ENCODE peak calls at places on chromosomes 5 and 9, in five cellular contexts. Y is fibroblast of lung; H is ascending aorta; R is PC-9; Q is CD8-positive, alpha-beta memory T cell. I is an unnamed sample.

GRCh38 chr5:168268949-168269943 is 22.2 kb upstream of the WWC1 start:
- DNase-seq in Y (peak), H (peak), R (peak), Q (peak), I (peak)

GRCh38 chr5:180618830-180619562 is 27.7 kb upstream of the SCGB3A1 start:
- DNase-seq in Y (peak), H (no peak), R (no peak), Q (no peak), I (no peak)

GRCh38 chr9:137255448-137256114 is 454 bp downstream of the NELFB start:
- DNase-seq in Y (peak), H (no peak), R (no peak), Q (no peak), I (no peak)

GRCh38 chr5:169934990-169935389 is 45.3 kb downstream of the INSYN2B start:
- DNase-seq in Y (peak), H (no peak), R (no peak), Q (no peak), I (no peak)

GRCh38 chr9:29245351-29245750 is 1672.1 kb upstream of the C9orf72 start:
- DNase-seq in Y (no peak), H (no peak), R (no peak), Q (no peak), I (no peak)

GRCh38 chr5:35821513-35821912 is 35.2 kb upstream of the IL7R start:
- DNase-seq in Y (no peak), H (no peak), R (no peak), Q (no peak), I (no peak)

GRCh38 chr9:77307166-77307565 is 129.8 kb downstream of the VPS13A start:
- DNase-seq in Y (no peak), H (no peak), R (no peak), Q (no peak), I (no peak)

GRCh38 chr5:124873189-124873588 is 126.8 kb upstream of the ZNF608 start:
- DNase-seq in Y (peak), H (no peak), R (no peak), Q (no peak), I (no peak)

GRCh38 chr5:178590141-178590923 is at the start of gene COL23A1:
- DNase-seq in Y (peak), H (no peak), R (no peak), Q (peak), I (no peak)

DNA sequence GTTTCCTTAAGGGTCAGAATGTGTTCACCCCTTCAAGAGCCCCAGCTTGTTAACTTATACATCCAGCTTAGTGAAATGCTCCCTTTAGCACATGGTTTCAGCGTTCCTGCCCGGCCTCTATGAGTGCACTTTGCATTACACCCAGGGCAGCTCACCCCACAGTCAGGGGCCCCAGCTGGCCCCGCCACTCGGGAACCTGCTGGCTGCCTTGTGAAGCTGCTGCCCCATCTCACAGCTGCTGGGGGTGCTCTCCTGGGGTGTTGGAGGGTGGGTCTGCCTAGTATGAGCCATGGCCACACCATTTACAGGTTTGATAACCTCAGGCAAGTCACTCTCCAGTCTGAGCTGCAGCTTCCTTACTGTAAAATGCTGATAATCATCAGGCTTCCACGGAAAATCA is 32.2 kb downstream of the HRH2 start:
- DNase-seq in Y (no peak), H (no peak), R (no peak), Q (no peak), I (no peak)
- H3K4me3 ChIP-seq in Y (no peak), H (no peak), R (no peak), Q (no peak), I (no peak)

GRCh38 chr5:73625905-73626811 is at the start of gene ARHGEF28:
- DNase-seq in Y (peak), H (peak), R (peak), Q (peak), I (no peak)

GRCh38 chr5:73624888-73625287 is 1.1 kb upstream of the ARHGEF28 start:
- DNase-seq in Y (no peak), H (no peak), R (no peak), Q (no peak), I (no peak)

GRCh38 chr5:73623929-73624404 is 2.0 kb upstream of the ARHGEF28 start:
- DNase-seq in Y (no peak), H (no peak), R (no peak), Q (no peak), I (no peak)

GRCh38 chr5:73626814-73627313 is 868 bp downstream of the ARHGEF28 start:
- DNase-seq in Y (no peak), H (no peak), R (no peak), Q (no peak), I (no peak)

GRCh38 chr5:73625314-73625904 is 587 bp upstream of the ARHGEF28 start:
- DNase-seq in Y (peak), H (no peak), R (no peak), Q (no peak), I (no peak)
- H3K4me3 ChIP-seq in Y (peak), H (peak), R (peak), Q (no peak), I (peak)

GRCh38 chr5:79023323-79023722 is 38.2 kb upstream of the ARSB start:
- DNase-seq in Y (no peak), H (no peak), R (no peak), Q (no peak), I (no peak)

GRCh38 chr5:79023947-79024346 is 38.8 kb upstream of the ARSB start:
- DNase-seq in Y (no peak), H (no peak), R (no peak), Q (no peak), I (no peak)

GRCh38 chr5:79021753-79022152 is 36.6 kb upstream of the ARSB start:
- DNase-seq in Y (no peak), H (no peak), R (no peak), Q (no peak), I (no peak)

GRCh38 chr5:79020861-79021561 is 35.9 kb upstream of the ARSB start:
- DNase-seq in Y (peak), H (no peak), R (peak), Q (peak), I (peak)

DNA sequence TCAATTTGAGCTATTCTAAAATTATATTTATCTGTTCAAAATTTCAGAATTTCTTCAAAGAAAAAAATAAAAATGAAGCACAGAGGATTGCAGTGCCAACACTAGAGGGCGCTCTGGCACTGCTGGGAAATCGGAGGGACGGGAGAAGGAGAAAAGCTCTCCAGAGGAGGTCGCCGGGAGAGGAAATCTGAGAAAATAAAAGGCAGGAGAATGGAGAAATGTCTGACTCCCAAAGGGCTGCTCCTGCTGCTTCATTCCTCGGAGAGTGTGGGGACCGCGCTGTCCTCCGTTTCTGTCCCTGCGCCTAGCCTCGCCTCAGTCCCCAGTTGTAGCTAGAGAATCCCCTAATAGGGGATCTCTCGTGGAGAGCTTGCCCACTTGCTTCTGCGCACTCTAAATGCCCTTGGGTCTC is 40.0 kb upstream of the ARSB start:
- DNase-seq in Y (peak), H (no peak), R (peak), Q (peak), I (peak)
- H3K4me3 ChIP-seq in Y (peak), H (peak), R (no peak), Q (no peak), I (peak)

GRCh38 chr5:154356958-154357357 is 88.8 kb upstream of the SAP30L start:
- DNase-seq in Y (no peak), H (no peak), R (no peak), Q (no peak), I (no peak)
- H3K4me3 ChIP-seq in Y (no peak), H (no peak), R (no peak), Q (no peak), I (no peak)

GRCh38 chr9:21549251-21549765 is 67.2 kb upstream of the IFNE start:
- DNase-seq in Y (peak), H (no peak), R (peak), Q (no peak), I (peak)
- H3K4me3 ChIP-seq in Y (no peak), H (no peak), R (no peak), Q (no peak), I (peak)

I was measured in skeletal muscle cell.